ENCODE peak calls at places on chromosome 17, in four cellular contexts. J is activated T-cell treated with anti-CD3 and anti-CD28 coated beads, Interleukin-2, amount 50 U/mL, for 72 hours; E is T follicular helper cell; F is osteocyte. L is an unnamed sample.
A peak's percentile ranks its signal among the peaks of the same experiment; 100 is the strongest.

GRCh38 chr17:39926588-39927100 is 757 bp downstream of the ORMDL3 start:
- DNase-seq in J (peak; percentile 74), E (peak; percentile 50), F (no peak), L (peak; percentile 48)

GRCh38 chr17:6823011-6823442 is 8.5 kb downstream of the TEKT1 start:
- DNase-seq in F (no peak), E (no peak), J (no peak), L (no peak)

GRCh38 chr17:80152057-80152831 is 5.3 kb upstream of the EIF4A3 start:
- DNase-seq in F (no peak), J (no peak), E (no peak), L (no peak)

GRCh38 chr17:33802349-33803272 is 452.5 kb upstream of the CCL2 start:
- DNase-seq in F (no peak), J (no peak), E (no peak), L (no peak)

GRCh38 chr17:61393904-61394629 is 5.6 kb upstream of the TBX2 start:
- DNase-seq in F (no peak), J (no peak), E (no peak), L (no peak)

GRCh38 chr17:63435681-63436522 is 10.2 kb downstream of the CYB561 start:
- DNase-seq in F (no peak), J (no peak), E (no peak), L (no peak)

GRCh38 chr17:53336281-53336680 is 486.4 kb upstream of the KIF2B start:
- DNase-seq in E (no peak), J (no peak), F (no peak), L (no peak)

GRCh38 chr17:75813081-75814020 is 28.7 kb downstream of the UNK start:
- DNase-seq in F (no peak), E (no peak), J (no peak), L (no peak)

GRCh38 chr17:82915010-82915696 is 75.3 kb upstream of the ZNF750 start:
- DNase-seq in E (no peak), J (no peak), F (no peak), L (no peak)

GRCh38 chr17:6528557-6528956 is 27.8 kb downstream of the PITPNM3 start:
- DNase-seq in J (no peak), F (no peak), E (no peak), L (no peak)

GRCh38 chr17:10738516-10739258 is 8.9 kb upstream of the TMEM220 start:
- DNase-seq in F (peak; percentile 38), E (no peak), J (no peak), L (no peak)

GRCh38 chr17:17313350-17313991 is 10.3 kb downstream of the NT5M start:
- DNase-seq in J (peak; percentile 77), F (no peak), E (peak; percentile 64), L (peak; percentile 68)

GRCh38 chr17:45782889-45783592 is 1.1 kb upstream of the CRHR1 start:
- DNase-seq in E (no peak), F (no peak), J (peak; percentile 66), L (peak; percentile 11)

GRCh38 chr17:10842658-10843057 is 4.8 kb upstream of the PIRT start:
- DNase-seq in J (no peak), E (no peak), F (no peak), L (no peak)

GRCh38 chr17:48649741-48650140 is 23.6 kb upstream of the HOXB9 start:
- DNase-seq in F (no peak), J (no peak), E (no peak), L (no peak)

GRCh38 chr17:57243171-57243622 is 13.1 kb upstream of the MSI2 start:
- DNase-seq in E (peak; percentile 63), J (peak; percentile 72), F (no peak), L (peak; percentile 63)

GRCh38 chr17:59337741-59338299 is 6.4 kb downstream of the YPEL2 start:
- DNase-seq in F (no peak), J (no peak), E (no peak), L (no peak)

GRCh38 chr17:4900231-4901107 is 1.1 kb downstream of the C17orf107 start:
- DNase-seq in J (peak; percentile 56), E (peak; percentile 64), F (no peak), L (peak; percentile 42)

GRCh38 chr17:72165202-72165972 is 44.6 kb downstream of the SOX9 start:
- DNase-seq in E (no peak), J (no peak), F (no peak), L (no peak)

GRCh38 chr17:67528751-67529436 is 151.8 kb downstream of the PITPNC1 start:
- DNase-seq in E (no peak), J (no peak), F (peak; percentile 87), L (no peak)

GRCh38 chr17:6413073-6413472 is 21.8 kb downstream of the AIPL1 start:
- DNase-seq in J (no peak), F (no peak), E (no peak), L (no peak)

GRCh38 chr17:48589060-48589830 is 796 bp downstream of the HOXB3 start:
- DNase-seq in E (no peak), F (no peak), J (no peak), L (no peak)

GRCh38 chr17:54968954-54969400 is 412 bp downstream of the STXBP4 start:
- DNase-seq in E (no peak), F (no peak), J (peak; percentile 28), L (no peak)

GRCh38 chr17:65820306-65820705 is 258.9 kb upstream of the AXIN2 start:
- DNase-seq in F (no peak), E (no peak), J (no peak), L (no peak)

GRCh38 chr17:8320990-8321389 is 10.9 kb downstream of the ARHGEF15 start:
- DNase-seq in F (no peak), E (no peak), J (no peak), L (no peak)

GRCh38 chr17:1649844-1650409 is at the start of gene RILP:
- DNase-seq in J (no peak), F (no peak), E (no peak), L (no peak)

GRCh38 chr17:71472809-71473789 is 647.7 kb upstream of the SOX9 start:
- DNase-seq in J (no peak), E (no peak), F (no peak), L (no peak)

GRCh38 chr17:8324913-8325312 is 14.7 kb upstream of the ODF4 start:
- DNase-seq in J (no peak), E (no peak), F (no peak), L (no peak)

GRCh38 chr17:73340093-73340596 is 28.3 kb upstream of the CDC42EP4 start:
- DNase-seq in J (no peak), F (no peak), E (no peak), L (no peak)

GRCh38 chr17:50501054-50501453 is 7.2 kb upstream of the MYCBPAP start:
- DNase-seq in E (no peak), F (no peak), J (peak; percentile 38), L (peak; percentile 23)

GRCh38 chr17:76550712-76551615 is 11.1 kb downstream of the PRCD start:
- DNase-seq in J (no peak), F (no peak), E (no peak), L (no peak)

GRCh38 chr17:10471853-10472252 is 2.5 kb upstream of the MYH4 start:
- DNase-seq in F (no peak), E (no peak), J (no peak), L (no peak)

GRCh38 chr17:8859029-8859803 is 8.3 kb downstream of the PIK3R6 start:
- DNase-seq in F (no peak), J (peak; percentile 38), E (no peak), L (no peak)